ENCODE peak calls at places on chromosomes 16 and 17, in five cellular contexts. A is H7; E is endodermal cell; S is activated CD8-positive, alpha-beta memory T cell treated with anti-CD3 and anti-CD28 coated beads for 24 hours; C is Right ventricle myocardium superior. J is an unnamed sample.

GRCh38 chr17:32516940-32517711 is 30.3 kb downstream of the CDK5R1 start:
- DNase-seq in A (no peak), S (no peak), E (no peak), C (no peak), J (no peak)

GRCh38 chr17:4934173-4934979 is 2.3 kb downstream of the GP1BA start:
- DNase-seq in C (no peak), S (no peak), A (peak; percentile 84), E (peak; percentile 86), J (no peak)

GRCh38 chr16:88393034-88393433 is 10.3 kb downstream of the ZNF469 start:
- DNase-seq in S (no peak), E (no peak), A (no peak), C (peak; percentile 69), J (no peak)

GRCh38 chr16:65667013-65667578 is 545.2 kb upstream of the CDH11 start:
- DNase-seq in A (peak; percentile 32), S (no peak), E (peak; percentile 78), C (no peak), J (no peak)

GRCh38 chr16:56262148-56262878 is 71.0 kb downstream of the GNAO1 start:
- DNase-seq in E (no peak), C (no peak), A (no peak), S (no peak), J (no peak)

GRCh38 chr16:25224731-25225319 is 8.1 kb downstream of the AQP8 start:
- DNase-seq in E (no peak), C (no peak), A (no peak), S (no peak), J (no peak)

GRCh38 chr17:80943346-80944145 is 48.1 kb upstream of the CHMP6 start:
- DNase-seq in S (no peak), C (peak; percentile 25), E (no peak), A (no peak), J (no peak)

GRCh38 chr16:77273815-77274214 is 74.6 kb downstream of the SYCE1L start:
- DNase-seq in E (no peak), C (no peak), A (peak; percentile 7), S (no peak), J (no peak)

GRCh38 chr16:73299349-73299748 is 251.4 kb upstream of the ZFHX3 start:
- DNase-seq in A (no peak), C (no peak), S (no peak), E (no peak), J (no peak)

GRCh38 chr16:31093132-31093703 is 1.4 kb downstream of the VKORC1 start:
- DNase-seq in E (peak; percentile 87), S (no peak), C (no peak), A (peak; percentile 92), J (no peak)

GRCh38 chr17:35082073-35082657 is 18.7 kb upstream of the RFFL start:
- DNase-seq in E (no peak), C (no peak), A (no peak), S (no peak), J (no peak)

GRCh38 chr16:71357681-71358080 is 842 bp upstream of the CALB2 start:
- DNase-seq in C (no peak), S (no peak), E (peak; percentile 62), A (peak; percentile 64), J (no peak)

GRCh38 chr17:13520899-13521572 is 80.7 kb downstream of the HS3ST3A1 start:
- DNase-seq in S (no peak), A (no peak), E (no peak), C (no peak), J (no peak)

GRCh38 chr17:17236295-17237025 is 508 bp downstream of the FLCN start:
- DNase-seq in A (no peak), E (no peak), C (no peak), S (peak; percentile 62), J (no peak)

GRCh38 chr17:74842599-74843351 is 16.9 kb downstream of the GRIN2C start:
- DNase-seq in S (no peak), C (peak; percentile 88), A (peak; percentile 98), E (peak; percentile 95), J (no peak)

GRCh38 chr17:13638855-13639458 is 37.2 kb upstream of the HS3ST3A1 start:
- DNase-seq in A (no peak), E (peak; percentile 73), C (no peak), S (no peak), J (no peak)

GRCh38 chr17:82468692-82469091 is 10.2 kb downstream of the NARF start:
- DNase-seq in E (no peak), S (no peak), C (no peak), A (no peak), J (no peak)

GRCh38 chr16:12488371-12488770 is 315.3 kb downstream of the CPPED1 start:
- DNase-seq in A (no peak), S (no peak), E (no peak), C (no peak), J (no peak)

GRCh38 chr17:34584805-34585416 is 5.5 kb downstream of the TMEM132E start:
- DNase-seq in S (no peak), A (peak; percentile 62), C (no peak), E (no peak), J (no peak)

J was measured in esophagus muscularis mucosa.